ENCODE peak calls at places on chromosome X, in six cellular contexts. C is dorsolateral prefrontal cortex, P is cerebellar nuclear complex, B is NCI-H1105 treated with DMSO at 0.1 percent for 48 hours, V is lower leg skin, O is body of pancreas. Q is an unnamed sample.

GRCh38 chrX:10677490-10677889 is 57.1 kb upstream of the MID1 start:
- DNase-seq in C (no peak), P (no peak), B (no peak), V (no peak), O (no peak), Q (no peak)

GRCh38 chrX:102899940-102900916 is 36.8 kb upstream of the RAB40AL start:
- DNase-seq in C (peak), P (no peak), B (peak), V (peak), O (peak), Q (no peak)

GRCh38 chrX:38755319-38755718 is 45.9 kb upstream of the MID1IP1 start:
- DNase-seq in C (no peak), P (no peak), B (no peak), V (no peak), O (no peak), Q (no peak)

GRCh38 chrX:112816908-112817307 is 23.7 kb downstream of the AMOT start:
- DNase-seq in C (no peak), P (no peak), B (no peak), V (no peak), O (peak), Q (no peak)

GRCh38 chrX:132638313-132638712 is 149.5 kb upstream of the MBNL3 start:
- DNase-seq in C (no peak), P (no peak), B (no peak), V (no peak), O (no peak), Q (no peak)

GRCh38 chrX:38052096-38052495 is 45.7 kb downstream of the SYTL5 start:
- DNase-seq in C (no peak), P (no peak), B (no peak), V (no peak), O (no peak), Q (no peak)

GRCh38 chrX:19904778-19905367 is 17.5 kb upstream of the SH3KBP1 start:
- DNase-seq in C (no peak), P (no peak), B (peak), V (no peak), O (peak), Q (no peak)

GRCh38 chrX:153988493-153988892 is 15.9 kb downstream of the TMEM187 start:
- DNase-seq in C (no peak), P (no peak), B (no peak), V (no peak), O (no peak), Q (no peak)

GRCh38 chrX:154600962-154601374 is 16.0 kb downstream of the CTAG1A start:
- DNase-seq in C (no peak), P (no peak), B (no peak), V (peak), O (no peak), Q (no peak)

GRCh38 chrX:129825746-129826505 is 17.8 kb downstream of the ZDHHC9 start:
- DNase-seq in C (no peak), P (no peak), B (no peak), V (no peak), O (no peak), Q (no peak)

GRCh38 chrX:124736553-124737240 is 390.3 kb downstream of the SH2D1A start:
- DNase-seq in C (no peak), P (no peak), B (no peak), V (no peak), O (no peak), Q (peak)

GRCh38 chrX:789096-789495 is 158.5 kb downstream of the SHOX start:
- DNase-seq in C (no peak), P (no peak), B (no peak), V (peak), O (no peak), Q (no peak)

GRCh38 chrX:41480508-41481260 is 33.5 kb downstream of the NYX start:
- DNase-seq in C (no peak), P (no peak), B (no peak), V (no peak), O (no peak), Q (no peak)

GRCh38 chrX:67693928-67694327 is 150.1 kb downstream of the AR start:
- DNase-seq in C (no peak), P (no peak), B (no peak), V (no peak), O (no peak), Q (no peak)

GRCh38 chrX:119826399-119826959 is 26.3 kb downstream of the UPF3B start:
- DNase-seq in C (no peak), P (no peak), B (no peak), V (no peak), O (no peak), Q (no peak)

GRCh38 chrX:25544641-25545040 is 528.9 kb upstream of the ARX start:
- DNase-seq in C (no peak), P (no peak), B (no peak), V (no peak), O (no peak), Q (no peak)